ENCODE peak calls at places on chromosome 19, in seven cellular contexts. K, I, N, B, W, Z and H are unnamed samples.

GRCh38 chr19:10800488-10800887 is 35.5 kb downstream of the TMED1 start:
- DNase-seq in N (no peak), Z (no peak), I (no peak), W (no peak), K (no peak), B (no peak), H (no peak)

GRCh38 chr19:47445937-47446402 is 25.7 kb downstream of the SLC8A2 start:
- DNase-seq in B (no peak), I (peak), N (no peak), Z (no peak), K (no peak), W (peak), H (peak)

GRCh38 chr19:44024900-44025216 is 321 bp upstream of the ZNF222 start:
- DNase-seq in B (no peak), N (no peak), I (no peak), W (no peak), K (no peak), Z (no peak), H (no peak)

GRCh38 chr19:10780368-10780767 is 55.6 kb downstream of the TMED1 start:
- DNase-seq in I (no peak), N (no peak), K (no peak), Z (peak), W (no peak), B (no peak), H (no peak)

GRCh38 chr19:56839665-56840451 is 668 bp downstream of the PEG3 start:
- DNase-seq in Z (peak), B (no peak), K (peak), N (no peak), I (no peak), W (no peak), H (no peak)

GRCh38 chr19:6667114-6667627 is 2.8 kb downstream of the TNFSF14 start:
- DNase-seq in I (peak), K (no peak), B (no peak), N (no peak), W (no peak), Z (no peak), H (no peak)

GRCh38 chr19:8515317-8515716 is 1.4 kb upstream of the ZNF414 start:
- DNase-seq in B (no peak), I (peak), N (no peak), K (no peak), Z (no peak), W (no peak), H (no peak)

GRCh38 chr19:4831351-4832340 is at the start of gene TICAM1:
- DNase-seq in W (no peak), I (peak), K (no peak), N (no peak), B (peak), Z (peak), H (no peak)

GRCh38 chr19:43763473-43763939 is 8.7 kb upstream of the SMG9 start:
- DNase-seq in Z (peak), B (peak), I (no peak), W (no peak), N (no peak), K (no peak), H (no peak)

GRCh38 chr19:18278521-18279265 is 2.7 kb downstream of the JUND start:
- DNase-seq in I (peak), N (no peak), B (no peak), Z (no peak), K (no peak), W (no peak), H (no peak)

GRCh38 chr19:5676105-5676671 is 4.1 kb downstream of the MICOS13 start:
- DNase-seq in W (no peak), K (no peak), Z (no peak), B (no peak), N (no peak), I (no peak), H (no peak)

GRCh38 chr19:2235396-2236284 is 489 bp downstream of the PLEKHJ1 start:
- DNase-seq in W (peak), N (no peak), B (no peak), K (no peak), I (no peak), Z (no peak), H (no peak)

GRCh38 chr19:41297628-41298326 is 12.2 kb upstream of the CCDC97 start:
- DNase-seq in N (no peak), I (no peak), Z (no peak), B (no peak), K (no peak), W (no peak), H (no peak)

GRCh38 chr19:18749362-18750231 is 41.5 kb downstream of the COMP start:
- DNase-seq in Z (no peak), W (no peak), B (no peak), N (no peak), I (no peak), K (no peak), H (no peak)

GRCh38 chr19:45224645-45225044 is 20.6 kb downstream of the EXOC3L2 start:
- DNase-seq in I (no peak), N (no peak), K (no peak), Z (no peak), B (no peak), W (no peak), H (no peak)

GRCh38 chr19:14054099-14054498 is 7.8 kb downstream of the PALM3 start:
- DNase-seq in I (no peak), B (no peak), K (no peak), Z (no peak), W (no peak), N (no peak), H (no peak)

GRCh38 chr19:15875075-15875474 is 22.8 kb downstream of the CYP4F2 start:
- DNase-seq in B (no peak), Z (no peak), I (no peak), W (no peak), N (no peak), K (no peak), H (no peak)

GRCh38 chr19:21028969-21029268 is 8.5 kb downstream of the ZNF430 start:
- DNase-seq in I (no peak), B (no peak), K (no peak), N (no peak), Z (no peak), W (no peak), H (no peak)

GRCh38 chr19:28019901-28020300 is 1193.0 kb downstream of the UQCRFS1 start:
- DNase-seq in I (no peak), W (no peak), B (no peak), K (no peak), Z (no peak), N (no peak), H (no peak)

GRCh38 chr19:2108251-2109016 is 11.7 kb downstream of the IZUMO4 start:
- DNase-seq in W (no peak), B (no peak), Z (no peak), N (no peak), I (no peak), K (no peak), H (no peak)

GRCh38 chr19:49749771-49750170 is 13.3 kb downstream of the TSKS start:
- DNase-seq in W (no peak), Z (no peak), N (no peak), K (no peak), I (no peak), B (no peak), H (no peak)

GRCh38 chr19:12801466-12802266 is at the start of the genes PRDX2 and THSD8:
- DNase-seq in N (no peak), Z (peak), W (peak), I (peak), K (no peak), B (peak), H (peak)

GRCh38 chr19:11044436-11044835 is 44.8 kb upstream of the LDLR start:
- DNase-seq in K (no peak), W (no peak), N (no peak), Z (no peak), B (no peak), I (no peak), H (no peak)

GRCh38 chr19:53504903-53505302 is 33.0 kb upstream of the ZNF331 start:
- DNase-seq in B (no peak), I (no peak), Z (no peak), N (no peak), K (no peak), W (peak), H (no peak)

GRCh38 chr19:29067831-29068230 is 145.1 kb downstream of the UQCRFS1 start:
- DNase-seq in B (no peak), N (no peak), I (no peak), Z (no peak), K (no peak), W (no peak), H (no peak)

GRCh38 chr19:45598267-45599011 is 3.6 kb downstream of the GPR4 start:
- DNase-seq in K (no peak), B (peak), W (peak), N (no peak), Z (no peak), I (no peak), H (no peak)

GRCh38 chr19:29255912-29256311 is 43.0 kb upstream of the UQCRFS1 start:
- DNase-seq in B (no peak), K (no peak), N (no peak), W (no peak), Z (no peak), I (no peak), H (no peak)

GRCh38 chr19:38849746-38850230 is at the start of gene HNRNPL:
- DNase-seq in B (peak), N (no peak), Z (peak), K (no peak), I (no peak), W (no peak), H (no peak)

GRCh38 chr19:10695401-10696398 is 5.5 kb upstream of the QTRT1 start:
- DNase-seq in K (peak), N (no peak), Z (peak), W (peak), B (peak), I (peak), H (peak)

GRCh38 chr19:51460164-51460992 is 2.1 kb upstream of the SIGLEC8 start:
- DNase-seq in Z (peak), I (no peak), K (no peak), N (no peak), W (no peak), B (no peak), H (no peak)

GRCh38 chr19:46386151-46386550 is 27.2 kb downstream of the CCDC8 start:
- DNase-seq in K (no peak), N (no peak), W (no peak), I (no peak), Z (peak), B (no peak), H (no peak)